ENCODE peak calls at places on chromosome 19, in eight cellular contexts. S is NCI-H2081; U is mucosa of gallbladder; K is amniotic stem cell; Z is substantia nigra; I is neural crest cell; G is CD4-positive, CD25-positive, alpha-beta regulatory T cell; R is AG04450. N is an unnamed sample.
A peak's percentile ranks its signal among the peaks of the same experiment; 100 is the strongest.

GRCh38 chr19:6524326-6524725 is 6.5 kb upstream of the TNFSF9 start:
- DNase-seq in S (no peak), U (no peak), K (no peak), Z (no peak), I (no peak), G (no peak), R (no peak), N (no peak)

GRCh38 chr19:10920781-10921180 is 7.7 kb downstream of the YIPF2 start:
- DNase-seq in S (no peak), U (no peak), K (no peak), Z (no peak), I (no peak), G (no peak), R (no peak), N (no peak)

GRCh38 chr19:10102787-10103236 is 334 bp upstream of the ANGPTL6 start:
- DNase-seq in S (no peak), U (no peak), K (no peak), Z (no peak), I (no peak), G (no peak), R (no peak), N (no peak)

GRCh38 chr19:24029941-24030636 is 56.9 kb upstream of the ZNF254 start:
- DNase-seq in S (no peak), U (no peak), K (no peak), Z (no peak), I (no peak), G (no peak), R (no peak), N (peak; percentile 11)

GRCh38 chr19:50324331-50324730 is 4.8 kb downstream of the KCNC3 start:
- DNase-seq in S (no peak), U (no peak), K (no peak), Z (no peak), I (no peak), G (no peak), R (no peak), N (no peak)

GRCh38 chr19:40601061-40601973 is at the start of gene LTBP4:
- DNase-seq in S (no peak), U (no peak), K (no peak), Z (peak; percentile 59), I (no peak), G (peak; percentile 33), R (no peak), N (no peak)

GRCh38 chr19:45766919-45767346 is 2.1 kb downstream of the SIX5 start:
- DNase-seq in S (no peak), U (no peak), K (no peak), Z (no peak), I (no peak), G (no peak), R (no peak), N (no peak)

GRCh38 chr19:47891622-47891922 is 5.5 kb upstream of the SULT2A1 start:
- DNase-seq in S (no peak), U (no peak), K (no peak), Z (no peak), I (no peak), G (no peak), R (no peak), N (no peak)

GRCh38 chr19:3061214-3062161 is 807 bp downstream of the TLE5 start:
- DNase-seq in S (peak; percentile 73), U (peak; percentile 52), K (no peak), Z (peak; percentile 56), I (no peak), G (peak; percentile 67), R (no peak), N (no peak)

N was measured in NT2/D1.